ENCODE peak calls at places on chromosomes 4 and X, in nine cellular contexts. One of them, this sample, is unnamed.

GRCh38 chr4:78320353-78320935 is 231.1 kb upstream of the ANXA3 start:
- DNase-seq in stimulated activated CD8-positive, alpha-beta memory T cell treated with anti-CD3 and anti-CD28 coated beads, Interleukin-15, amount 100 ng/mL, for 4 hours: no peak
- DNase-seq in IMR-90: no peak
- DNase-seq in adipocyte: peak; percentile 13
- DNase-seq in CD4-positive, alpha-beta T cell: no peak
- DNase-seq in amygdala: no peak
- DNase-seq in kidney glomerular epithelial cell: no peak
- DNase-seq in keratinocyte: no peak
- DNase-seq in NT2/D1: no peak
- DNase-seq in this sample: no peak

GRCh38 chr4:154124539-154125255 is 335.8 kb upstream of the SFRP2 start:
- DNase-seq in IMR-90: peak; percentile 36
- DNase-seq in kidney glomerular epithelial cell: peak; percentile 86
- DNase-seq in amygdala: no peak
- DNase-seq in CD4-positive, alpha-beta T cell: no peak
- DNase-seq in stimulated activated CD8-positive, alpha-beta memory T cell treated with anti-CD3 and anti-CD28 coated beads, Interleukin-15, amount 100 ng/mL, for 4 hours: no peak
- DNase-seq in NT2/D1: no peak
- DNase-seq in adipocyte: peak; percentile 52
- DNase-seq in keratinocyte: peak; percentile 66
- DNase-seq in this sample: peak; percentile 93

GRCh38 chrX:153380691-153381090 is 20.5 kb downstream of the PNMA6E start:
- DNase-seq in CD4-positive, alpha-beta T cell: no peak
- DNase-seq in adipocyte: no peak
- DNase-seq in keratinocyte: no peak
- DNase-seq in amygdala: no peak
- DNase-seq in stimulated activated CD8-positive, alpha-beta memory T cell treated with anti-CD3 and anti-CD28 coated beads, Interleukin-15, amount 100 ng/mL, for 4 hours: no peak
- DNase-seq in NT2/D1: no peak
- DNase-seq in kidney glomerular epithelial cell: no peak
- DNase-seq in IMR-90: no peak
- DNase-seq in this sample: no peak

GRCh38 chr4:134906404-134907023 is 704.9 kb upstream of the PABPC4L start:
- DNase-seq in CD4-positive, alpha-beta T cell: no peak
- DNase-seq in NT2/D1: no peak
- DNase-seq in keratinocyte: no peak
- DNase-seq in stimulated activated CD8-positive, alpha-beta memory T cell treated with anti-CD3 and anti-CD28 coated beads, Interleukin-15, amount 100 ng/mL, for 4 hours: no peak
- DNase-seq in adipocyte: peak; percentile 70
- DNase-seq in kidney glomerular epithelial cell: peak; percentile 48
- DNase-seq in IMR-90: no peak
- DNase-seq in amygdala: no peak
- DNase-seq in this sample: no peak

GRCh38 chr4:24477919-24478318 is 106.4 kb downstream of the DHX15 start:
- DNase-seq in amygdala: no peak
- DNase-seq in keratinocyte: no peak
- DNase-seq in NT2/D1: no peak
- DNase-seq in adipocyte: peak; percentile 31
- DNase-seq in stimulated activated CD8-positive, alpha-beta memory T cell treated with anti-CD3 and anti-CD28 coated beads, Interleukin-15, amount 100 ng/mL, for 4 hours: no peak
- DNase-seq in IMR-90: peak; percentile 89
- DNase-seq in CD4-positive, alpha-beta T cell: no peak
- DNase-seq in kidney glomerular epithelial cell: peak; percentile 82
- DNase-seq in this sample: no peak

GRCh38 chr4:135283934-135284333 is 1082.3 kb upstream of the PABPC4L start:
- DNase-seq in CD4-positive, alpha-beta T cell: no peak
- DNase-seq in adipocyte: peak; percentile 16
- DNase-seq in keratinocyte: no peak
- DNase-seq in stimulated activated CD8-positive, alpha-beta memory T cell treated with anti-CD3 and anti-CD28 coated beads, Interleukin-15, amount 100 ng/mL, for 4 hours: no peak
- DNase-seq in amygdala: no peak
- DNase-seq in NT2/D1: no peak
- DNase-seq in IMR-90: no peak
- DNase-seq in kidney glomerular epithelial cell: no peak
- DNase-seq in this sample: no peak

GRCh38 chr4:47669946-47670345 is 167.9 kb downstream of the CORIN start:
- DNase-seq in keratinocyte: no peak
- DNase-seq in kidney glomerular epithelial cell: no peak
- DNase-seq in adipocyte: no peak
- DNase-seq in amygdala: no peak
- DNase-seq in NT2/D1: no peak
- DNase-seq in stimulated activated CD8-positive, alpha-beta memory T cell treated with anti-CD3 and anti-CD28 coated beads, Interleukin-15, amount 100 ng/mL, for 4 hours: no peak
- DNase-seq in CD4-positive, alpha-beta T cell: no peak
- DNase-seq in IMR-90: peak; percentile 34
- DNase-seq in this sample: no peak

GRCh38 chr4:8330821-8331566 is 61.4 kb downstream of the HTRA3 start:
- DNase-seq in kidney glomerular epithelial cell: no peak
- DNase-seq in stimulated activated CD8-positive, alpha-beta memory T cell treated with anti-CD3 and anti-CD28 coated beads, Interleukin-15, amount 100 ng/mL, for 4 hours: no peak
- DNase-seq in keratinocyte: no peak
- DNase-seq in amygdala: no peak
- DNase-seq in CD4-positive, alpha-beta T cell: no peak
- DNase-seq in NT2/D1: no peak
- DNase-seq in IMR-90: no peak
- DNase-seq in adipocyte: no peak
- DNase-seq in this sample: no peak

GRCh38 chrX:134172588-134173259 is 64.3 kb upstream of the CCDC160 start:
- DNase-seq in kidney glomerular epithelial cell: no peak
- DNase-seq in IMR-90: no peak
- DNase-seq in NT2/D1: no peak
- DNase-seq in CD4-positive, alpha-beta T cell: peak; percentile 6
- DNase-seq in stimulated activated CD8-positive, alpha-beta memory T cell treated with anti-CD3 and anti-CD28 coated beads, Interleukin-15, amount 100 ng/mL, for 4 hours: peak; percentile 26
- DNase-seq in amygdala: peak; percentile 0
- DNase-seq in keratinocyte: no peak
- DNase-seq in adipocyte: peak; percentile 40
- DNase-seq in this sample: no peak

GRCh38 chr4:86302242-86302641 is 57.6 kb downstream of the MAPK10 start:
- DNase-seq in kidney glomerular epithelial cell: no peak
- DNase-seq in stimulated activated CD8-positive, alpha-beta memory T cell treated with anti-CD3 and anti-CD28 coated beads, Interleukin-15, amount 100 ng/mL, for 4 hours: no peak
- DNase-seq in keratinocyte: no peak
- DNase-seq in IMR-90: peak; percentile 1
- DNase-seq in NT2/D1: no peak
- DNase-seq in adipocyte: no peak
- DNase-seq in CD4-positive, alpha-beta T cell: no peak
- DNase-seq in amygdala: peak; percentile 56
- DNase-seq in this sample: no peak

GRCh38 chr4:153611679-153612078 is 72.4 kb upstream of the TLR2 start:
- DNase-seq in stimulated activated CD8-positive, alpha-beta memory T cell treated with anti-CD3 and anti-CD28 coated beads, Interleukin-15, amount 100 ng/mL, for 4 hours: no peak
- DNase-seq in CD4-positive, alpha-beta T cell: no peak
- DNase-seq in keratinocyte: no peak
- DNase-seq in NT2/D1: no peak
- DNase-seq in amygdala: no peak
- DNase-seq in adipocyte: peak; percentile 45
- DNase-seq in IMR-90: peak; percentile 68
- DNase-seq in kidney glomerular epithelial cell: no peak
- DNase-seq in this sample: no peak

GRCh38 chr4:80471701-80472100 is 136.2 kb downstream of the CFAP299 start:
- DNase-seq in adipocyte: no peak
- DNase-seq in IMR-90: peak; percentile 67
- DNase-seq in keratinocyte: no peak
- DNase-seq in stimulated activated CD8-positive, alpha-beta memory T cell treated with anti-CD3 and anti-CD28 coated beads, Interleukin-15, amount 100 ng/mL, for 4 hours: no peak
- DNase-seq in CD4-positive, alpha-beta T cell: no peak
- DNase-seq in NT2/D1: no peak
- DNase-seq in amygdala: no peak
- DNase-seq in kidney glomerular epithelial cell: peak; percentile 63
- DNase-seq in this sample: no peak

GRCh38 chr4:3475713-3476260 is 12.7 kb downstream of the DOK7 start:
- DNase-seq in kidney glomerular epithelial cell: no peak
- DNase-seq in amygdala: no peak
- DNase-seq in adipocyte: no peak
- DNase-seq in IMR-90: no peak
- DNase-seq in CD4-positive, alpha-beta T cell: no peak
- DNase-seq in keratinocyte: no peak
- DNase-seq in NT2/D1: no peak
- DNase-seq in stimulated activated CD8-positive, alpha-beta memory T cell treated with anti-CD3 and anti-CD28 coated beads, Interleukin-15, amount 100 ng/mL, for 4 hours: no peak
- DNase-seq in this sample: no peak

This sample was measured in stromal cell of bone marrow.